ENCODE peak calls at places on chromosomes 6 and 20, in ten cellular contexts. E, W, T, S, C, B, M, O, N and F are unnamed samples.

GRCh38 chr6:36444470-36444869 is 1.7 kb downstream of the KCTD20 start:
- DNase-seq in B (no peak), N (no peak), M (no peak), S (no peak), C (no peak), T (no peak), O (no peak), W (no peak), E (no peak), F (peak; percentile 12)

GRCh38 chr6:27332692-27333641 is 20.9 kb upstream of the POM121L2 start:
- DNase-seq in M (no peak), N (peak; percentile 33), T (no peak), B (peak; percentile 68), C (peak; percentile 15), W (no peak), O (no peak), S (no peak), E (peak; percentile 61), F (peak; percentile 83)

GRCh38 chr6:169663468-169663867 is 38.4 kb downstream of the WDR27 start:
- DNase-seq in T (no peak), E (no peak), N (no peak), S (no peak), B (no peak), W (no peak), O (no peak), C (no peak), M (no peak), F (no peak)

GRCh38 chr6:32064706-32065105 is 26.5 kb downstream of the CYP21A2 start:
- DNase-seq in S (no peak), W (no peak), O (no peak), T (no peak), C (no peak), E (no peak), B (no peak), N (no peak), M (no peak), F (no peak)

GRCh38 chr20:29497261-29497671 is 1760.2 kb upstream of the DEFB115 start:
- DNase-seq in T (no peak), N (no peak), O (no peak), W (no peak), S (peak; percentile 87), E (peak; percentile 9), B (no peak), C (peak; percentile 0), M (peak; percentile 41), F (peak; percentile 23)

GRCh38 chr6:26032387-26033131 is 54.7 kb upstream of the HFE start:
- DNase-seq in T (no peak), E (no peak), N (no peak), B (no peak), O (no peak), S (peak; percentile 65), C (no peak), M (no peak), W (no peak), F (peak; percentile 67)

GRCh38 chr6:112951829-112952228 is 604.7 kb downstream of the RFPL4B start:
- DNase-seq in W (no peak), N (no peak), C (no peak), M (no peak), T (no peak), O (no peak), E (no peak), S (no peak), B (no peak), F (no peak)

GRCh38 chr6:73929421-73929820 is 233.4 kb downstream of the CD109 start:
- DNase-seq in C (no peak), W (no peak), E (no peak), S (no peak), O (no peak), T (no peak), M (no peak), B (no peak), N (no peak), F (no peak)

GRCh38 chr6:30325150-30325872 is 1.4 kb upstream of the TRIM39 start:
- DNase-seq in O (no peak), C (peak; percentile 38), N (no peak), W (peak; percentile 74), S (peak; percentile 72), T (peak; percentile 79), M (peak; percentile 56), B (peak; percentile 61), E (peak; percentile 81), F (peak; percentile 67)

GRCh38 chr20:44428174-44429016 is 47.3 kb upstream of the TTPAL start:
- DNase-seq in S (no peak), O (no peak), B (no peak), T (peak; percentile 6), C (no peak), W (no peak), M (no peak), N (no peak), E (no peak), F (no peak)

GRCh38 chr6:155498370-155498769 is 42.7 kb upstream of the NOX3 start:
- DNase-seq in E (no peak), W (no peak), T (no peak), S (no peak), B (no peak), M (no peak), O (no peak), N (no peak), C (no peak), F (no peak)

GRCh38 chr6:105135907-105136432 is 43.8 kb downstream of the POPDC3 start:
- DNase-seq in E (no peak), T (no peak), S (no peak), B (no peak), O (peak; percentile 7), N (no peak), C (no peak), W (no peak), M (no peak), F (peak; percentile 5)

GRCh38 chr6:25156123-25156522 is 123.1 kb upstream of the CARMIL1 start:
- DNase-seq in S (no peak), E (no peak), W (no peak), C (no peak), N (no peak), T (no peak), B (no peak), O (no peak), M (no peak), F (no peak)

GRCh38 chr6:125207956-125208355 is 54.4 kb downstream of the TPD52L1 start:
- DNase-seq in E (no peak), B (no peak), S (no peak), M (no peak), W (no peak), C (no peak), O (no peak), N (no peak), T (no peak), F (no peak)

GRCh38 chr6:26660096-26660425 is 515 bp upstream of the ZNF322 start:
- DNase-seq in O (no peak), S (peak; percentile 42), C (no peak), M (no peak), E (peak; percentile 15), W (no peak), N (no peak), T (no peak), B (peak; percentile 42), F (no peak)